ENCODE peak calls at places on chromosomes 4 and X, in five cellular contexts. One of them, this sample, is unnamed.

GRCh38 chr4:78409612-78410202 is 141.9 kb upstream of the ANXA3 start:
- DNase-seq in H1: no peak
- DNase-seq in GM12878: no peak
- DNase-seq in HepG2: no peak
- DNase-seq in NT2/D1: no peak
- DNase-seq in this sample: no peak

GRCh38 chrX:12610079-12610478 is 181.1 kb upstream of the PRPS2 start:
- DNase-seq in H1: no peak
- DNase-seq in GM12878: no peak
- DNase-seq in HepG2: no peak
- DNase-seq in NT2/D1: no peak
- DNase-seq in this sample: no peak

GRCh38 chr4:183124865-183125264 is 25.8 kb downstream of the WWC2 start:
- DNase-seq in H1: no peak
- DNase-seq in GM12878: no peak
- DNase-seq in HepG2: no peak
- DNase-seq in NT2/D1: no peak
- DNase-seq in this sample: no peak

GRCh38 chr4:57044279-57044678 is 65.6 kb downstream of the POLR2B start:
- DNase-seq in H1: no peak
- DNase-seq in GM12878: no peak
- DNase-seq in HepG2: no peak
- DNase-seq in NT2/D1: no peak
- DNase-seq in this sample: no peak

GRCh38 chrX:42615161-42615563 is 162.8 kb downstream of the PPP1R2C start:
- DNase-seq in H1: no peak
- DNase-seq in GM12878: no peak
- DNase-seq in HepG2: no peak
- DNase-seq in NT2/D1: peak; percentile 58
- DNase-seq in this sample: no peak

GRCh38 chr4:20487852-20488251 is 212.4 kb upstream of the PACRGL start:
- DNase-seq in H1: no peak
- DNase-seq in GM12878: no peak
- DNase-seq in HepG2: no peak
- DNase-seq in NT2/D1: no peak
- DNase-seq in this sample: no peak

GRCh38 chrX:97167333-97167732 is 283.6 kb downstream of the RPA4 start:
- DNase-seq in H1: no peak
- DNase-seq in GM12878: no peak
- DNase-seq in HepG2: no peak
- DNase-seq in NT2/D1: no peak
- DNase-seq in this sample: no peak

GRCh38 chr4:2357821-2358745 is 60.4 kb downstream of the ZFYVE28 start:
- DNase-seq in H1: no peak
- DNase-seq in GM12878: no peak
- DNase-seq in HepG2: no peak
- DNase-seq in NT2/D1: no peak
- DNase-seq in this sample: no peak

GRCh38 chrX:727738-728621 is 97.4 kb downstream of the SHOX start:
- DNase-seq in H1: peak; percentile 15
- DNase-seq in GM12878: no peak
- DNase-seq in HepG2: peak; percentile 9
- DNase-seq in NT2/D1: peak; percentile 33
- DNase-seq in this sample: peak; percentile 33

GRCh38 chr4:5471691-5472090 is 236.7 kb downstream of the EVC2 start:
- DNase-seq in H1: no peak
- DNase-seq in GM12878: no peak
- DNase-seq in HepG2: no peak
- DNase-seq in NT2/D1: no peak
- DNase-seq in this sample: no peak

DNA sequence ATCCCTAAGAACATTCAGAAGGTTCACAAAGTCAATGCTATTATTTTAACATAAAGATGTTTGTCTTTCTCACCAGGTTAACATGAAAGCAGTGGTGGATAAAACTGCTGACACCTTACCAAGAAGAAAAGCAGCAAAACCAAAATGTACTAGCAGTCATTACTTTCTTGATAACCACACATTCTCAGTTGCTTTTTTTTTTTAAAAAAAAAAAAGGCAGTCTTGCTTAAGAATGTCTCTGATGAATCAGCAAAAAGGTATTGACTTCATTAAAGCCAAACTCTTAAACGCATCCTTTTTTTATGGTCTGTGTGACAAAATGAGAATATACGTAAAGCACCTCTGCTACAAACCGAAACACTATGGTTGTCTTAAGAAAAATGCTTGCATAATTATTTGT is 31.9 kb downstream of the CDKL2 start:
- DNase-seq in H1: no peak
- DNase-seq in GM12878: no peak
- DNase-seq in HepG2: no peak
- DNase-seq in NT2/D1: no peak
- DNase-seq in this sample: no peak
- TF ChIP-seq SUZ12 in H1: no peak
- TF ChIP-seq SUZ12 in GM12878: no peak
- TF ChIP-seq SUZ12 in HepG2: no peak
- TF ChIP-seq SUZ12 in NT2/D1: no peak
- TF ChIP-seq SUZ12 in this sample: no peak

DNA sequence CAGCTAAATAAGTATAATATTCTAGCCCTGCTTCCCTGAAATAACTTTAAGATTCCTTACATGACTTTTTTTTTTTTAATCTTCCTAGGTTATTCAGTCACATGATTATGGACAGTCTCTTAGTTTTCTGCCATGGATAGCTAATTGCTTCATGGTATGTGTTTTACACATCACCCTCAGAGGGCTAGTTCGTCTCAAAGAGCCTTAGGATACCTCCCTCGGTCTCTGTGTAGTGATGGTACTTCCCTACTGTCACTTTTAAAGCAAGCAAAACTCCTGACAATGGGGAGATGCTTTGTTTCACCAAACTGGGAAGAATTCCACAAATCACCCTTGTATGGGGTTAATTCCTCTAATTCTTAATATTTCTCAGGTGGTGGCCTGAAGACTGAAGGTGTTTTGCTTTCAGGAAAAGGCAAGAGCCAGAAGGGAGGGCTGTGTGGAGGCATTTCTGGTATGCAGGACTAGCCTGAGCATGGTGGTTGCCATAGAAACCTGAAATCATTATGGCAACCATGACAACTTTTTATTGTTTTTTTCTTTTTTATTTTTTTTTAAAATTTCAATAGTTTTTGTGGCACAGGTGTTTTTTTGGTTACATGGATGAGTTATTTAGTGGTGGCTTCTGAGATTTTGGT is 70.4 kb downstream of the BEX3 start:
- DNase-seq in H1: no peak
- DNase-seq in GM12878: no peak
- DNase-seq in HepG2: no peak
- DNase-seq in NT2/D1: no peak
- DNase-seq in this sample: no peak
- TF ChIP-seq SUZ12 in H1: no peak
- TF ChIP-seq SUZ12 in GM12878: no peak
- TF ChIP-seq SUZ12 in HepG2: no peak
- TF ChIP-seq SUZ12 in NT2/D1: no peak
- TF ChIP-seq SUZ12 in this sample: no peak

DNA sequence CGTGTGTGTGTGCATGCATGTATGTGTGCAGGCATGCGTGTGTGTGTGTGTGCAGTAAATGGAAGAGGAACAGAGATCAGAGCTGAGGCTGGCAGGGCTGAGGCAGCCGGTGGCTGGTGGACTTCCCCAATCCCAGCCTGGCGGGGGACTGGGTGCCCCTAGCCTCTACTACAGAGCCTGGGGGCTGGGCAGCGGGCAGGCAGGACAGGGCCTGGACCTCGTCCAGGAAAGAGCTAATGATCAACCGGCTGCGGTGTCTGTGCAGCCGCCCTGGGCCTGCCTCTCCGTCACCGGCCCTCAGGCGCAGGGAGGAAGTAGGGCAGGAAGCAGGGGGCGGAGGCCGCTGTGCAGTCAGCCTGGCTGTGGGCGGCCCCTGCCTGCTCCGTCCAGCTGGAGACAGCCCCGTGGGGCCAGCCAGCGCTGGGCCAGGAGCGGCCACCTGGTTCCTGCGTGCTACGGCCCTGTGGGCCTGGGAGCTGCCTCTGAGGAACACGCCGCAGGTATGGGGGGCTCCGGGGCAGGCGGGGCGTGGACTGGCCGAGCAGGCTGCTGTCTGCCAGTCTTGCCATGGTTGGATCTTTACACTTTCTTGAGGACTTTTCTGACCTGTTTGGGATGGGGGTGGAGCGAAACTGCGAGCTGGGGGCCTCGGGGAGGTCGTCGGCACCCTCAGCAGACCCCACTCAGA is at the start of gene SH3TC1:
- DNase-seq in H1: no peak
- DNase-seq in GM12878: peak; percentile 68
- DNase-seq in HepG2: peak; percentile 86
- DNase-seq in NT2/D1: no peak
- DNase-seq in this sample: no peak
- TF ChIP-seq SUZ12 in H1: no peak
- TF ChIP-seq SUZ12 in GM12878: no peak
- TF ChIP-seq SUZ12 in HepG2: no peak
- TF ChIP-seq SUZ12 in NT2/D1: no peak
- TF ChIP-seq SUZ12 in this sample: no peak

DNA sequence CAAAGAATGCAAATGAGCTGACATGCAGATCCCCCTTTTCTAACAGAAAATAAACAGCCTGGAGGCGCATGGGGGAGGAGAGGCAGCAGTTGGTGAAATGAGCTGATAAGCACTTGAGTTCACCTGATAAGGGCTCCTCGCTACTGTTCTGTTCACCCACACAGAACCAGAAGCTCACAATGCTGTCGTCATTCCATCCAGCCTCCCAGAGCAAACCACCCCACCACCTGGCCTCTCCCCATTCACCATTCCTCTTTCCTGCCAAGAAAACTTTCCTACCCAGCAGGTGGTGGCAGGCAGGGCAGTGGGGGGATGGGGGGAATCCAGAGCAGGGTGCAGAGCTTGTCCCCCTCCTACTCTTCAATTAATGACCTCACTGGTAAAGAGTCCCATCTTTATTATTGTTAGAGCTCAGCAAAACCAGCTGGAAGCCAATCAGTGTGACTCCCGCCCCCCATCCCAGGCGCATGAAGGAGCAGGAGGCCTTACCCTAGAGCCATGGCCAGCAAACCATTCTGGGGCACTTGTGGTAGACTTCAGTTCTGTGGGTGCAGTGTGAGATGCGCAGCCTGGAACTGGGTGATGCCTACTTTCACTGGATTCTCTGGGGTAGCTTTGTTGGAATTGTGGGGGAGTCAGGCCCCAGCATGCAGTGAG is 350.3 kb downstream of the ZIC3 start:
- DNase-seq in H1: no peak
- DNase-seq in GM12878: no peak
- DNase-seq in HepG2: no peak
- DNase-seq in NT2/D1: peak; percentile 13
- DNase-seq in this sample: no peak
- TF ChIP-seq SUZ12 in H1: no peak
- TF ChIP-seq SUZ12 in GM12878: no peak
- TF ChIP-seq SUZ12 in HepG2: no peak
- TF ChIP-seq SUZ12 in NT2/D1: no peak
- TF ChIP-seq SUZ12 in this sample: no peak

GRCh38 chr4:189090174-189090814 is 850.4 kb upstream of the FRG1 start:
- DNase-seq in H1: no peak
- DNase-seq in GM12878: no peak
- DNase-seq in HepG2: peak; percentile 1
- DNase-seq in NT2/D1: peak; percentile 13
- DNase-seq in this sample: peak; percentile 21
- TF ChIP-seq SUZ12 in H1: no peak
- TF ChIP-seq SUZ12 in GM12878: no peak
- TF ChIP-seq SUZ12 in HepG2: no peak
- TF ChIP-seq SUZ12 in NT2/D1: no peak
- TF ChIP-seq SUZ12 in this sample: no peak

DNA sequence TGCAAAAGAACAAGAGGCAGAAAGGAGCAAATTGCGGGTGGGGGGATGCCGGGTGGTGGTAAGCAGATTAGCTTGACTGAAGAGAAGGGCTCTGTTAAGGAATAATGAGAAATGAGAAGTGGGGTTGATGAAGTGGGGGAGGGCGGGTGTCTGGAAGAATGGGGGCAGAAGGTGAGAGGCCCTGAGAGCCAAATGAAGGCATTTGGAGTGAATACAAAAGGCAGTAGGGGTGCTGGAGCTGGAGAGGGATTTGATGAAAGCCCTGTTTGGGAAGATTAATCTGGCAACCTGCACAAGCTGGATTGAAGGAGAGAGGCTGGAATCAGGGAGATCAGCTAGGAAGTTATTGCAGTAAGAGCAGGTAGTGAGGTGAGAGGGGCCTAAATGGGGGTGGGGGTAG is 82.1 kb downstream of the GUCY2F start:
- DNase-seq in H1: no peak
- DNase-seq in GM12878: no peak
- DNase-seq in HepG2: no peak
- DNase-seq in NT2/D1: no peak
- DNase-seq in this sample: no peak
- TF ChIP-seq SUZ12 in H1: no peak
- TF ChIP-seq SUZ12 in GM12878: no peak
- TF ChIP-seq SUZ12 in HepG2: no peak
- TF ChIP-seq SUZ12 in NT2/D1: no peak
- TF ChIP-seq SUZ12 in this sample: no peak

DNA sequence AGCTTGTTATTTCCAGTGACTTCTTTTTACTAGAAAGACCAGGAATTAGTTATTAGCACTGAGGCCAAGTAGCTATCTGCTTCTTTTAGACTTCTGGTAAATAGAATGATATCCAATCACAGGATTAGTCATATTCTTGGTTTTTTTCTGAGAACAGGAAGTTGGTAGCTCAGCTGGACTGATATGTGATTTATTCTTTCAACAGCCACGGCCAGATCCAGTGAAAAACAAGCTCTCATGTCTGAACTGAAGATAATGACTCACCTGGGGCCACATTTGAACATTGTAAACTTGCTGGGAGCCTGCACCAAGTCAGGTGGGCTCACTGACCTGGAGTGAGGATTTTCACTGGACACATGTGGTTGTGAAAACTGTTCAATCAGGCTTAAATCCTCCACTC is 48.6 kb downstream of the PDGFRA start:
- DNase-seq in H1: no peak
- DNase-seq in GM12878: peak; percentile 9
- DNase-seq in HepG2: no peak
- DNase-seq in NT2/D1: no peak
- DNase-seq in this sample: no peak
- TF ChIP-seq SUZ12 in H1: no peak
- TF ChIP-seq SUZ12 in GM12878: no peak
- TF ChIP-seq SUZ12 in HepG2: no peak
- TF ChIP-seq SUZ12 in NT2/D1: no peak
- TF ChIP-seq SUZ12 in this sample: no peak

GRCh38 chr4:26916195-26916594 is 55.6 kb downstream of the STIM2 start:
- DNase-seq in H1: no peak
- DNase-seq in GM12878: no peak
- DNase-seq in HepG2: no peak
- DNase-seq in NT2/D1: no peak
- DNase-seq in this sample: no peak
- TF ChIP-seq SUZ12 in H1: no peak
- TF ChIP-seq SUZ12 in GM12878: no peak
- TF ChIP-seq SUZ12 in HepG2: no peak
- TF ChIP-seq SUZ12 in NT2/D1: no peak
- TF ChIP-seq SUZ12 in this sample: no peak

GRCh38 chrX:52261463-52262194 is 76.9 kb downstream of the MAGED4 start:
- DNase-seq in H1: peak; percentile 57
- DNase-seq in GM12878: peak; percentile 64
- DNase-seq in HepG2: peak; percentile 63
- DNase-seq in NT2/D1: peak; percentile 76
- DNase-seq in this sample: peak; percentile 80
- TF ChIP-seq SUZ12 in H1: no peak
- TF ChIP-seq SUZ12 in GM12878: no peak
- TF ChIP-seq SUZ12 in HepG2: no peak
- TF ChIP-seq SUZ12 in NT2/D1: no peak
- TF ChIP-seq SUZ12 in this sample: no peak

This sample was measured in HEK293T.